ENCODE peak calls at places on chromosomes 2 and 18, in nine cellular contexts. B, R, O, G, D, H, X, S and C are unnamed samples.

GRCh38 chr2:96197541-96198255 is 10.9 kb downstream of the STARD7 start:
- DNase-seq in G (peak), B (no peak), O (no peak), S (no peak), X (no peak), R (no peak), H (no peak), D (no peak), C (no peak)

GRCh38 chr2:183079335-183079775 is 808 bp downstream of the DUSP19 start:
- DNase-seq in X (no peak), H (no peak), B (no peak), S (no peak), G (peak), O (no peak), R (no peak), D (peak), C (peak)

GRCh38 chr2:1591978-1592907 is 152.1 kb downstream of the PXDN start:
- DNase-seq in S (no peak), D (peak), H (peak), O (peak), R (no peak), X (no peak), B (peak), G (peak), C (peak)

GRCh38 chr2:238097988-238098853 is 1.9 kb upstream of the ESPNL start:
- DNase-seq in G (peak), S (peak), H (peak), R (peak), B (peak), O (no peak), D (peak), X (no peak), C (peak)

GRCh38 chr18:67516432-67517223 is at the start of gene DSEL:
- DNase-seq in D (peak), B (peak), S (peak), H (peak), R (peak), X (peak), O (peak), G (peak), C (peak)

GRCh38 chr18:33781429-33781828 is 203.4 kb downstream of the ASXL3 start:
- DNase-seq in D (no peak), X (peak), B (no peak), R (peak), O (no peak), H (no peak), S (no peak), G (no peak), C (no peak)

GRCh38 chr2:28694364-28694763 is 57.3 kb upstream of the PPP1CB start:
- DNase-seq in S (no peak), H (no peak), O (no peak), R (no peak), D (no peak), G (no peak), B (no peak), X (no peak), C (no peak)

GRCh38 chr2:169276045-169276444 is 86.3 kb downstream of the LRP2 start:
- DNase-seq in R (no peak), O (no peak), X (no peak), S (no peak), H (no peak), B (no peak), D (no peak), G (peak), C (no peak)

GRCh38 chr18:54269924-54270844 is 867 bp downstream of the POLI start:
- DNase-seq in G (peak), O (peak), D (no peak), X (peak), R (peak), B (no peak), H (peak), S (no peak), C (no peak)

GRCh38 chr2:233026211-233026813 is 6.2 kb upstream of the NEU2 start:
- DNase-seq in X (no peak), D (no peak), G (peak), O (no peak), B (no peak), S (no peak), H (no peak), R (no peak), C (no peak)

GRCh38 chr2:238945433-238946150 is 97.7 kb downstream of the TWIST2 start:
- DNase-seq in D (peak), O (no peak), R (no peak), H (peak), X (no peak), B (peak), S (no peak), G (peak), C (peak)

GRCh38 chr2:12070581-12070980 is 324.1 kb downstream of the LPIN1 start:
- DNase-seq in H (no peak), X (no peak), O (no peak), S (no peak), R (no peak), G (no peak), B (no peak), D (no peak), C (no peak)

GRCh38 chr2:225788571-225788970 is 389.1 kb downstream of the NYAP2 start:
- DNase-seq in G (no peak), D (no peak), H (no peak), S (no peak), O (no peak), R (no peak), X (no peak), B (no peak), C (no peak)

GRCh38 chr18:8798996-8799395 is 93.6 kb downstream of the MTCL1 start:
- DNase-seq in X (no peak), S (no peak), H (no peak), D (no peak), O (no peak), R (no peak), G (no peak), B (no peak), C (peak)